ENCODE peak calls at places on chromosomes 1 and 21, in four cellular contexts. G is suprapubic skin, C is body of pancreas, O is adrenal gland. V is an unnamed sample.

GRCh38 chr1:229874609-229875008 is 192.4 kb upstream of the GALNT2 start:
- DNase-seq in C (no peak), G (no peak), O (no peak), V (no peak)

GRCh38 chr1:184033711-184034167 is 3.8 kb downstream of the COLGALT2 start:
- DNase-seq in C (no peak), O (no peak), G (no peak), V (no peak)

GRCh38 chr1:81551942-81552341 is 248.8 kb upstream of the ADGRL2 start:
- DNase-seq in G (no peak), O (no peak), C (no peak), V (no peak)

GRCh38 chr1:175882192-175882591 is 138.8 kb upstream of the TNR start:
- DNase-seq in O (no peak), G (no peak), C (no peak), V (no peak)

GRCh38 chr1:164702216-164702615 is 143.2 kb downstream of the PBX1 start:
- DNase-seq in O (no peak), C (no peak), G (no peak), V (no peak)

GRCh38 chr1:10152709-10153284 is 57.6 kb upstream of the KIF1B start:
- DNase-seq in G (no peak), O (peak), C (peak), V (peak)

GRCh38 chr1:117685936-117686806 is 80.3 kb downstream of the TENT5C start:
- DNase-seq in O (no peak), G (no peak), C (no peak), V (peak)

GRCh38 chr21:43268804-43269186 is 100.0 kb downstream of the CRYAA start:
- DNase-seq in G (no peak), C (no peak), O (no peak), V (no peak)

GRCh38 chr1:205493241-205494085 is 11.0 kb upstream of the CDK18 start:
- DNase-seq in G (no peak), O (peak), C (peak), V (no peak)

GRCh38 chr1:63818567-63819340 is 44.9 kb downstream of the ROR1 start:
- DNase-seq in O (no peak), G (no peak), C (no peak), V (no peak)

GRCh38 chr1:185895208-185895900 is 161.2 kb downstream of the HMCN1 start:
- DNase-seq in G (no peak), C (no peak), O (no peak), V (no peak)

GRCh38 chr21:43361493-43362296 is 65.2 kb downstream of the SIK1 start:
- DNase-seq in G (no peak), C (no peak), O (peak), V (peak)

GRCh38 chr1:178011101-178011828 is 41.4 kb upstream of the SEC16B start:
- DNase-seq in O (no peak), G (no peak), C (no peak), V (no peak)

GRCh38 chr1:55399385-55399784 is 184.2 kb upstream of the USP24 start:
- DNase-seq in O (no peak), G (no peak), C (no peak), V (no peak)

GRCh38 chr1:66676616-66677298 is 75.5 kb upstream of the DYNLT5 start:
- DNase-seq in G (no peak), O (no peak), C (no peak), V (no peak)

GRCh38 chr1:89794406-89794805 is 26.4 kb upstream of the LRRC8D start:
- DNase-seq in O (no peak), C (no peak), G (no peak), V (no peak)

DNA sequence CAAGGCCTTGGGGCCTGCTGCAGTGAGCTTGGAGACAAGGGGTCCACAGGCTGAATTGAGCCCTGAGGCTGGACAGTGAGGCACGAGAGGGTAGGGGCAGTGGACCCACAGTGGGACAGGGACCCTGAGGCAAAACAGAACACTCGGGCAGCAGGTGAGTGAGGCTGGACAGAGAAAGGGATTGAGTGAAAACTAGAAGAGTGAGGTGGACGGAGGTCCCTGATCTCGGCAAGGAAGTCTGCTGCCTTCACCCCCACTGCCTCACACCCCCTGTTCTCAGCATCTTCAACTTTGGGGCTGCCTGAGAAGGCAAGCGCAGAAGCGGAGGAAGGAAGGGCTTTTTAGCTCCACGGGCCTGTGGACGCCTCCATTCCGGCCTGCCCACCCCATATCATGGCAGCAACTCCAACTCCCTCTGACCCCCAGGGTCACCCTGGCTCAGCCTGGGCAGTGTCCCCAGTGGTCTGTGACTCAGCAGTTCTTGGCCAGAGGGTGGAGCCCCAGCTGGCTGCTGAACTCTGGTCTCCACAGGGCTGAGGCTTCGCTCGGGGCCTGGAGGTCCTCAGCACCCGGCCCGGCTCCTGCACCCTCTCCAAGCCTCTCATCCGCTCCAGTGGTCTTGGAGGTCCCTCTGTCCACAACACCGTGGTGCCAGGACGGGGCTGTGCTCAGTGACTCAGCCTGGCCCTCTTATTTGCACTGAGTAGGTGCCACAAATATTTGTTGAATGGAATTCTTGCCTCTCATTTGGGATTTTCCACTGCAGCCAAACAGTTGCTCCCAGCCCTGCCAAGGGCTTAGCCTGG is 60.0 kb upstream of the EPS8L3 start:
- DNase-seq in O (peak), G (no peak), C (no peak), V (no peak)
- TF ChIP-seq POLR2A in O (peak), G (no peak), C (no peak), V (no peak)

DNA sequence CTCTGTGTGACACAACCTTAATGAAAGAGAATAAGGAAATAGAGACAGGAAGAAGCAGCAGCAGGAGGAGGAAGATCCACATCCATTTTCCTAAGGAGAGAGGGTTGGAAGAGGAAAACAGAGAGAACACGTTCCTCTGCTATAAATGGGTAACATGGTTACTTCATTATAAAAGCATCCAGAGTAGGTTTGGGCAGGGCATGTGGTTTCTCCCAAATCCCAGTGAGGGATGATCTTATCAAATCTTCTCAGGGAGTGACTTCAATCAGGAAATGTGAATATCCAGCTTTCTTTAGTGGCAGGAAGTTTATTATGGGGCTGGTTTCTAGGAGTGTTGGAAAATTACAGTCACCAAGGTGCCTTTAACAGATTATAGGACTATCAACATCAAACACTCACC is 11.1 kb downstream of the CYP2J2 start:
- DNase-seq in G (no peak), C (no peak), O (no peak), V (no peak)
- TF ChIP-seq CTCF in G (no peak), C (no peak), O (no peak), V (no peak)

DNA sequence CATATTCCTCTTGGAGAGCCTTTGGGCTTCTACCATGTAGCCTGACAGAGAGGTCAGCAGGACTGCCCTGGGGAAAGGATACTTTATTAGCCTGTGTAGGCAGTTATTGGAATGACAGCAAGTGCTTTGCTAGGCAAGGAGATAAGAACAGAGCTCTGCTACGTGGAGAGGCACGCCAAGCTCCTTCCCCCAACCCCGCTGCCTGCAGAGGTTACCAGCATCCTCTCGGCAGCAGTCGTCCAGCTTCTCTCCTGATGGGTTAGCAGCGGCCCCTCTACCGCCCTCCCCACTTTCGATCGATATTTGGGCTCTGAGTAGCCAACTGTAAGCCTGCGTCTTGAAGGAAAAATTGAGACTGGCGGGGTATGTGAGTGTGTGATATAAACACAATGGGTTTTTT is 122.3 kb downstream of the DHRS3 start:
- DNase-seq in O (no peak), G (no peak), C (peak), V (no peak)
- TF ChIP-seq POLR2A in O (no peak), G (no peak), C (no peak), V (no peak)

GRCh38 chr1:159929155-159930051 is 4.1 kb upstream of the TAGLN2 start:
- DNase-seq in G (no peak), C (peak), O (no peak), V (no peak)
- TF ChIP-seq CTCF in G (no peak), C (no peak), O (no peak), V (no peak)

GRCh38 chr1:20633190-20634064 is at the start of gene PINK1:
- DNase-seq in G (peak), O (peak), C (peak), V (peak)
- TF ChIP-seq POLR2A in G (peak), O (peak), C (peak), V (peak)

DNA sequence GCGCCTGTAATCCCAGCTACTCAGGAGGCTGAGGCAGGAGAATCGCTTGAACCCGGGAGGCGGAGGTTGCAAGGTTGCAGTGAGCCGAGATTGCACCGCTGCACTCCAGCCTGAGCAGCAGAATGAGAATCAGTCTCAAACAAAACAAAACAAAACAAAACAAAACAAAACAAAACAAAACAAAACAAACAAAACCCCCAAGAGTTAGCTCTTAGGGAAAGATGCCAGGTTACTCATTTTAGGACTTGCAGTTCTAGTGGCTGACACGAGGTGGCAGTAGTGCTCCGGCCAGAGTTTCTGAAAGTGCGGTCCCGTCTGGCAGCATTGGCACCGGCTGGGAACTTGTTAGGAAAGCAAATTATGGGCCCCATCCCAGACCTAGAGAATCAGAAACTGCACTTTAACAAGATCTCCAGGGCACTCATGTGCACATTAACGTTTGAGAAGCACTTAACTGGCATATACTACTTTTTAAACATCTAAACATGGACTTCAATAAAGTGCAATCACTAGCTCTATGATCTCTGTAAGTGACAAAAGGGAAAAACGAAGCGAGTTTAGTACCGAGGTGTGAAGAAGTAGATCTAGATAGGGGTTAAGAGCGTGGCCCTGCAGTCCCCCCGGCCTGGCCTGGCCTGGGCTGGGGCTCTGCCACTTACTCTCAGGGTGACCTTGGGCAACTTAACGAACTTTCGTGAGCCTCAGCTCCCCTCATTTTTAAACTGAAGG is 41.9 kb upstream of the TNFRSF1B start:
- DNase-seq in O (peak), C (peak), G (peak), V (peak)
- TF ChIP-seq CTCF in O (peak), C (peak), G (peak), V (peak)

V was measured in transverse colon.